ENCODE peak calls at places on chromosomes 2 and 18, in four cellular contexts. A, O, W and V are unnamed samples. For H3K4me1, the result is how much of the 10 kb centered on the place peaks cover.

GRCh38 chr2:95526360-95527341 is 42.1 kb upstream of the TRIM43B start:
- DNase-seq in A (peak), O (peak), W (peak), V (no peak)

GRCh38 chr2:206158563-206159345 is 490 bp downstream of the NDUFS1 start:
- DNase-seq in W (no peak), O (no peak), A (no peak), V (no peak)

GRCh38 chr2:98359986-98360385 is 13.7 kb downstream of the CNGA3 start:
- DNase-seq in O (no peak), W (no peak), A (no peak), V (peak)

GRCh38 chr18:37689841-37690240 is 124.2 kb upstream of the CELF4 start:
- DNase-seq in A (no peak), O (no peak), W (no peak), V (no peak)

GRCh38 chr2:181468313-181468712 is 11.1 kb downstream of the ITGA4 start:
- DNase-seq in A (no peak), W (no peak), O (no peak), V (no peak)

GRCh38 chr2:75513616-75514170 is 47.0 kb downstream of the EVA1A start:
- DNase-seq in W (no peak), A (no peak), O (no peak), V (no peak)

GRCh38 chr18:10856146-10856545 is 293.2 kb downstream of the PIEZO2 start:
- DNase-seq in A (no peak), O (no peak), W (no peak), V (no peak)

GRCh38 chr2:32697156-32697555 is 69.3 kb downstream of the TTC27 start:
- DNase-seq in O (no peak), W (no peak), A (no peak), V (no peak)

GRCh38 chr2:129717560-129718128 is 261.8 kb upstream of the RAB6C start:
- DNase-seq in O (no peak), A (no peak), W (no peak), V (peak)

GRCh38 chr2:81389203-81389602 is 1084.7 kb upstream of the LRRTM1 start:
- DNase-seq in A (no peak), W (no peak), O (no peak), V (no peak)

GRCh38 chr2:99695856-99696255 is 206.0 kb upstream of the REV1 start:
- DNase-seq in O (no peak), A (no peak), W (no peak), V (no peak)

GRCh38 chr2:235394278-235394828 is 99.5 kb upstream of the AGAP1 start:
- DNase-seq in W (peak), A (no peak), O (no peak), V (no peak)

GRCh38 chr2:122469147-122469546 is 713.7 kb downstream of the TSN start:
- DNase-seq in W (no peak), O (no peak), A (no peak), V (no peak)

GRCh38 chr2:21183306-21183705 is 59.5 kb downstream of the TDRD15 start:
- DNase-seq in O (no peak), W (no peak), A (no peak), V (no peak)

GRCh38 chr2:123080331-123080730 is 944.8 kb upstream of the CNTNAP5 start:
- DNase-seq in A (no peak), O (no peak), W (no peak), V (no peak)

GRCh38 chr2:52968043-52968442 is 799.6 kb upstream of the CHAC2 start:
- DNase-seq in W (no peak), O (no peak), A (no peak), V (no peak)

GRCh38 chr18:22170421-22171262 is 1.3 kb downstream of the GATA6 start:
- DNase-seq in A (peak), O (no peak), W (peak), V (peak)

GRCh38 chr18:45837283-45838070 is 12.0 kb downstream of the SIGLEC15 start:
- DNase-seq in O (peak), W (no peak), A (no peak), V (peak)

GRCh38 chr2:219010162-219010756 is 17.0 kb upstream of the CRYBA2 start:
- DNase-seq in A (no peak), W (peak), O (no peak), V (no peak)

GRCh38 chr2:19883486-19883885 is 18.3 kb downstream of the TTC32 start:
- DNase-seq in O (no peak), W (no peak), A (no peak), V (no peak)

GRCh38 chr2:58620127-58620526 is 379.0 kb upstream of the FANCL start:
- DNase-seq in W (no peak), O (no peak), A (no peak), V (no peak)

GRCh38 chr2:3703236-3703682 is at the start of gene DCDC2C:
- DNase-seq in W (no peak), A (no peak), O (no peak), V (no peak)

GRCh38 chr2:152054593-152054992 is 44.3 kb downstream of the CACNB4 start:
- DNase-seq in W (no peak), A (no peak), O (no peak), V (no peak)

GRCh38 chr18:69484699-69485396 is 84.2 kb downstream of the DOK6 start:
- DNase-seq in W (no peak), A (no peak), O (no peak), V (no peak)

GRCh38 chr2:238116298-238117198 is 16.4 kb downstream of the ESPNL start:
- DNase-seq in A (no peak), O (no peak), W (no peak), V (no peak)

GRCh38 chr2:183291436-183291835 is 167.2 kb downstream of the NUP35 start:
- DNase-seq in A (no peak), W (no peak), O (no peak), V (no peak)

GRCh38 chr2:169676357-169676756 is 17.8 kb downstream of the CFAP210 start:
- DNase-seq in O (no peak), W (no peak), A (no peak), V (no peak)

GRCh38 chr18:57447154-57447621 is 12.0 kb downstream of the ONECUT2 start:
- DNase-seq in A (no peak), O (no peak), W (no peak), V (peak)

GRCh38 chr2:22487036-22487435 is 897.9 kb upstream of the KLHL29 start:
- DNase-seq in O (no peak), A (no peak), W (no peak), V (no peak)

GRCh38 chr18:56233595-56233994 is 404.8 kb downstream of the TXNL1 start:
- DNase-seq in A (peak), O (no peak), W (no peak), V (no peak)

GRCh38 chr18:79574938-79575525 is 104.6 kb upstream of the CTDP1 start:
- DNase-seq in O (peak), A (peak), W (no peak), V (no peak)

DNA sequence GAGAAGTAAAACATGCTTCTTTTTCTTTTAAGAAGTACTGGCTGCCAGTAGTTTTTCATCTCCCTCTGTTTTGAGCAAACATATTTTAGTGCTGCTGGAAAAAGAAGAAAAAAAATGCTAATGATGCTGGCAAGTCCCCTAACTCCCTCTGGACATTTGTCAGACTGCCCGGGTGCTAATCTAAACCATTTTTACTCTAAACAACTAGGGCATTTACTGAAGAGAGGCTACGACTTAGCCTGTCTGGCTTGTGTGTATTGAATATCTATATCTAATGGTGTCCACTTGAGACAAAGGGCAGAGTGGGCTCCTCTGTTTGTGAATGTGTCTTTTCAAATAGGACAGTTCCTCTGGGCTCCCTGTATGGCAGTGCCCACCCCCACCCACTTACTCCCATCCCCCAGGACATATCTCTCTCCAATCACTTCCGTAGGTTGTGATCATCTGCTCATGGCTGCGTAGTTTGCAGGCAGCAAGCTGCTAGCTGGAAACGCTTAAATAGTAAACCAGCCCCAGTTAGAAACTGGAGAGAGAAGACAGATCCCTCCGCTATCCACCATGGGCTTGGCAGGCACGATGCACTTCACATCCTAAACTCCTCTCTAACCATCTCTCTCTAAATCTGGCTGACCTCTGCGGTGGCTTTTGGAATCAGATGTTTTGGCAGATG is 58.4 kb downstream of the DOCK10 start:
- DNase-seq in O (no peak), A (no peak), W (no peak), V (no peak)
- H3K4me1 ChIP-seq in O (under half), A (under half), W (under half), V (under half)

GRCh38 chr2:120243875-120244553 is 8.6 kb upstream of the RALB start:
- DNase-seq in W (no peak), A (no peak), O (no peak), V (no peak)

GRCh38 chr2:120244656-120245519 is 7.8 kb upstream of the RALB start:
- DNase-seq in O (no peak), A (no peak), W (no peak), V (no peak)

GRCh38 chr2:120246546-120247300 is 5.9 kb upstream of the RALB start:
- DNase-seq in O (no peak), W (no peak), A (no peak), V (no peak)

GRCh38 chr2:120245933-120246332 is 6.7 kb upstream of the RALB start:
- DNase-seq in A (no peak), O (no peak), W (no peak), V (no peak)

DNA sequence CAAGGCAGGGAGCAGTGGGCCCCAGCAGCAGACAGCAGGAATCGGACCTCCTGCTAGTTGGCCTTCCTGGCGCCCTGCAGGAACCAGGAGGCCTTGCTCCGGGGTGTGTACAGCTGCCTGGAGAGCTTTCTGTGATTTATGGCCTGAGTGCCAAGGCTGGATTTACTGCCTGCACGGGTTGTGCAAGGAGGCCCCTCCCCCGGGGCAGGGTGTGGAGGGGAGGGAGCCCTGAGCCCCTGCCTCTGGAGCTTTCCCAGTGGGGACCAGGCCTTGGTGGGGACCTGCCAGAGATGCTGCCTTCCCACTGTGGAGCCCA is 7.2 kb upstream of the RALB start:
- DNase-seq in A (no peak), O (peak), W (no peak), V (no peak)
- TF ChIP-seq EP300 in A (no peak), O (no peak), W (no peak), V (no peak)

DNA sequence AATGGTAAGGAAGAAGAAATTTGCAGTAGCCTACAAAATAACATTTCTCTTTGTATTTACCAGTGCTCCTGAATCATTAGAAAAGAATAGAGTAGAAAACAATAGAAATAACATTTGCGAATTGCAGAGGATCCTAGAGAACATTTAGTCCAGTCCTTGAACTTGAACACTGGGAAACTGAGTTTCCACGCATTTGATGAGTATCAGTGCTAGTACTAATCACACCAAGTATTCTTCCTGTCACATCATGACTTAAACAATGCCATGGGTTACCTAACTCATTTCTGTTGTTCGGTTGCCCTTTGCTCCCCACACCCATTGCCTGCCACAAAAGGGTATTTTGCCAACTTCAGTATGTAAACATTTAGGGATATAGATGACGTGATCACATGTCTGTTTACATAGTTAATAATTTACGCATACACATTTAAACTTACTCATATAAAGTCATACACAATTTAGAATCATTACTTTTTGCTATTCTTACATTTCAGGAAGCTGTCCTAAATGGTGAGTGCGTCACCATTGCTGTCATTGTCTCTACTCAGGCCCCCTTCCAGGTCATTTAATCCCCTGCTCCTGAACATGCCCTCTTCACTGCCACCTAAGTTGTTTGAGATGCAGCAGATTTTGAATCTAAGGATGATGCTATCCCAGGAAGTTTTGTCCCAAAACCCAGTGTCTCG is 42.3 kb downstream of the CRIM1 start:
- DNase-seq in A (no peak), W (peak), O (no peak), V (no peak)
- TF ChIP-seq POLR2A in A (no peak), W (no peak), O (no peak), V (no peak)

GRCh38 chr18:77116201-77117080 is 16.1 kb downstream of the MBP start:
- DNase-seq in O (no peak), W (no peak), A (no peak), V (no peak)

GRCh38 chr18:77118256-77119090 is 14.1 kb downstream of the MBP start:
- DNase-seq in W (no peak), O (no peak), A (no peak), V (no peak)

GRCh38 chr18:77123313-77124231 is 9.0 kb downstream of the MBP start:
- DNase-seq in A (no peak), W (no peak), O (no peak), V (no peak)

GRCh38 chr18:77119101-77119850 is 13.3 kb downstream of the MBP start:
- DNase-seq in W (no peak), O (peak), A (no peak), V (no peak)

DNA sequence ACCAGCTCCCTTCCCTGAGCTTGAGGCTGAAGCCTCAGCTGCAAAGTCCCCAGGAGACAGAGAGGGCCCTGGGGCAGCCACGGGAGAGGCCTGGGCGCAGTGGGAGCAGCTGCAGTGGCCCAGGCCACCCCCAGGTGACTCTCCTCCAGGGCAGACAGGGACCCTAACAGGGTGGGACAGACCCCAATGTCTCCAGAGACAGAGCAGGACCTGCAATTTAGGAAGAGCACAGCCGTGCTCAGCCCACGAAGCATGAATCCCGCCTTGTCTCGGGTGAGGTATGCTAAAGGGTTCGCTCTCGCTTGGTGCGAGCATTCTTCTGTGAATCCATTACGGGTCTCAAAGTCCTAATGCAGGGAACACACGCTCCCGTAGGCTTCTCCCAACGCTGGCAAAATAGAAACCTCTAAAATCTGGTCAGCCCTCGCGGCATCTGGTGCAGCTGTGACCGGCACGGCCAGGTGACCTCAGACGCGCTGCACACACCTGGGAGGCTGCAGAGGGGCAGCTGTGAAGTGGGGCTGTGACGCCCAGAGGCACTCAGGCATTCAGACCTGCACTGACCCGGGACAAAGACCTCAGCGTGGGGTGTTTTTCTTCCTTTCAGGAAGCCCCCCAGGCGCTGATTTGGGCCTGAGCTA is 12.6 kb downstream of the MBP start:
- DNase-seq in A (no peak), O (peak), W (no peak), V (no peak)
- H3K4me1 ChIP-seq in A (under half), O (under half), W (under half), V (under half)

GRCh38 chr2:231642631-231643493 is 50.2 kb downstream of the TEX44 start:
- DNase-seq in O (peak), A (peak), W (peak), V (peak)
- TF ChIP-seq EP300 in O (peak), A (peak), W (no peak), V (peak)

GRCh38 chr2:73070651-73071451 is 661 bp downstream of the SFXN5 start:
- DNase-seq in W (peak), A (peak), O (peak), V (peak)
- TF ChIP-seq POLR2A in W (peak), A (no peak), O (no peak), V (peak)

DNA sequence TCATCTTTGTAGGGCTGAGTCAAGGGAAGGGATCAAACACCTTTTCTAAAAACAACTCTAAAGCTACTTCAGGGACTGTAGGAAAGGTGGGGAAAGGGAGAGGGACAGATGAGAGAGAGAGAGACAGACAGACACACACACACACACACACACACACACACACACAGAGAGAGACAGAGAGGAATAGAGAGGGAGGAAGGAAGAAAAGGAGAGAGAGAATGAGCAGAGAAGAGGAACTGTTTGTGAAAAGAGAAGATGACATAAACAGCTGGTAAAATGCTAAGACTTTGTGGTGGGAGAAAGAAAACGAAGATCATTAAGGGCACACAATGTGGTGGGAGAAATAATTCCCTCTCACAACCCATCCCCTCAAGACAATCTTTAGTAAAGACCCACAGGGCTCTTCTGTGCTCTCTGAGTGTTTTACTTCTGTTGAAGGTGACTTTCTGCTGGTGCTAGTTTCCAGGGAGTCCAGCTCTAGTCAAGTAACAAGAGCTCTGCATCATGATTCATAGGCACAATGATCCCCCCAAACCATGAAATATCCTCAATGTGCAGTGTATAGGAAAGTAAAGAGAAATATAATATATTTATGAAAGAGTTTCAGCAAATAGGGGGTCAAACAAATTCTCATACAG is 77.2 kb upstream of the STK17B start:
- DNase-seq in O (no peak), W (no peak), A (no peak), V (no peak)
- H3K4me1 ChIP-seq in O (under half), W (under half), A (under half), V (under half)

DNA sequence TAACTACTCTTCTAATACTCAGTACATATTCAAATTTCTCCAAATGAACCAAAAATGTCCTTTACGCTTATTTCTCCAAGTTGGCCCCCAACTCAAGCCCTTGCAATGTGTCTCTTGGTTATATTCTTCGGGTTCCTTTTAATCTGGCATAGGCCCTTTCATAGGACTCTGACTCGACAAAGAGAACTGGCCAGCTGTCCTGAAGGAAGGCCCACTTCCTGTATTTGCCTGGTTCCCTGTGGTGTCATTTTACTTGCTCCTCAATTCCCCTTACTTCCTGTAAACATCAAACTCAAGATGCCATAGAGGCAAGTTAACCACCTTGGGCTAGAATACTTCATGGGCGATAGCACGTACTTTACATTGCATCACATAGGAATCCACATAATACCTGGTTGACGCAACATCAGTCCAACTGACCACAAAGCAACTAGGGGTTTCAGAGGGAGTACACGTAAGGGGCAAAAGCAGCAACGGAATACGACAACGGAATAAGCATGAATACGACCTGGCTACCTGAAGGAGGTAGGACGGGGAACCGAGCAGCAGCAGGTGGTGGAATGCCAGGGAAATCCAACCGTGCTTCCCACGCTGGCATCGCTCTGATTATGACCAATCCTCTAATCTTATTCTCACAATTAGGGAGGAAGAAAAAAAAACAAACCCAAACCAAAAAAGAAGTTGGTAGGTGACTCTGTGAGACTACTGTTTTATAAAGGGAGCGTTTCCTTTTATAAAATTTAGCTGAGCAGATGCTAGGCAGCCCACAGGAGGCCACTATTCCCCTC is 823 bp upstream of the GORASP2 start:
- DNase-seq in O (no peak), W (peak), A (no peak), V (no peak)
- TF ChIP-seq EP300 in O (no peak), W (no peak), A (no peak), V (no peak)